ENCODE peak calls at places on chromosomes 13 and 19, in four cellular contexts. I is suprapubic skin, D is fibroblast of lung, J is body of pancreas. Z is an unnamed sample. For H3K4me1 and H3K9me3, the result is how much of the 10 kb centered on the place peaks cover.

GRCh38 chr19:4814625-4815425 is 16.7 kb downstream of the TICAM1 start:
- DNase-seq in I (no peak), D (peak), J (no peak), Z (no peak)

GRCh38 chr13:93522486-93522885 is 295.9 kb downstream of the GPC6 start:
- DNase-seq in I (no peak), D (no peak), J (no peak), Z (no peak)

GRCh38 chr19:21593934-21594844 is 88.8 kb downstream of the ZNF429 start:
- DNase-seq in I (no peak), D (no peak), J (peak), Z (no peak)

GRCh38 chr19:57708641-57709354 is at the start of gene ZNF154:
- DNase-seq in I (no peak), D (peak), J (peak), Z (no peak)

GRCh38 chr19:33613601-33614000 is 8.2 kb upstream of the CHST8 start:
- DNase-seq in I (no peak), D (no peak), J (no peak), Z (no peak)

GRCh38 chr19:13132471-13133166 is 14.6 kb downstream of the NACC1 start:
- DNase-seq in I (no peak), D (peak), J (no peak), Z (no peak)

GRCh38 chr19:50003254-50003788 is 21.9 kb downstream of the VRK3 start:
- DNase-seq in I (no peak), D (peak), J (no peak), Z (no peak)

GRCh38 chr13:113157929-113158747 is at the start of gene PROZ:
- DNase-seq in I (no peak), D (no peak), J (no peak), Z (no peak)

GRCh38 chr13:35472308-35473008 is 4.0 kb downstream of the MAB21L1 start:
- DNase-seq in I (no peak), D (no peak), J (no peak), Z (no peak)

GRCh38 chr19:1252221-1252817 is 3.9 kb downstream of the MIDN start:
- DNase-seq in I (peak), D (peak), J (peak), Z (peak)

GRCh38 chr19:1250374-1251232 is 2.2 kb downstream of the MIDN start:
- DNase-seq in I (no peak), D (peak), J (peak), Z (no peak)

GRCh38 chr19:1251503-1252220 is 3.3 kb downstream of the MIDN start:
- DNase-seq in I (no peak), D (no peak), J (peak), Z (no peak)

GRCh38 chr19:1249990-1250298 is 1.6 kb downstream of the MIDN start:
- DNase-seq in I (no peak), D (no peak), J (no peak), Z (no peak)

DNA sequence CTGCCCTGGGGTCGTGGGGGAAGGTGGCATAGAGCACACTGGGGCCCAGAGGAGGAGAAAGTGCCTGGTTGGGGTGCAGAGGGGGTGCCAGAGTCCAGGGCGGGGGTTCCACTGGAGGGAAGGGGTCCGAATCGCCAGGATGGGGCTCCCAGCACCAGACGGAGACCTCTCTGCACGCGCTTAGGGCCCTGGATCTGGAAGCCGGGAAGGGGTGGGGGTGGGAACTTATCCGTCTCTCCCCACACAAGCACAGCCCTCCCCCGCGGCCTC is 2.8 kb downstream of the MIDN start:
- DNase-seq in I (peak), D (peak), J (peak), Z (no peak)
- H3K4me1 ChIP-seq in I (half or more), D (under half), J (half or more), Z (under half)

GRCh38 chr13:40755082-40755755 is 15.8 kb downstream of the MRPS31 start:
- DNase-seq in I (no peak), D (no peak), J (no peak), Z (no peak)

DNA sequence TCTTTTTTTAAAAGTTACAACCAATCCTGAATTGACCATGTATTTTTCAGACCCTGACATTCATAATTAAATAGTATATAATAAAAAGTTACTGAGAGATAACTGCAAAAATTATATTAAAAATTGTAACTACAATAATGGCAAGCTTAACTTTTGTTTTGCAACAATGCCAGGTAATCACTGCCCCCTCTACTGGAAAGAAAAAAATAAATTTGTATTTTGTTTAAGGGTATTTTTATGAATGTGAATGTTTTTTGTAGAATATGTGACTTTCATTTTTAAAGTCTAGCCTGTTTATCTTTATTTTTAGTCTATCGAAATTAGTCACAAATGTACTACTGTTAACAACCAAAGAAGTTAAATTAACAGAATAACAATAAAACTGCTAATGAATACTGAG is 21.7 kb downstream of the MRPS31 start:
- DNase-seq in I (no peak), D (no peak), J (no peak), Z (no peak)
- TF ChIP-seq CTCF in I (no peak), D (no peak), J (peak), Z (no peak)

GRCh38 chr19:51915324-51915867 is 10.6 kb upstream of the ZNF649 start:
- DNase-seq in I (no peak), D (no peak), J (no peak), Z (no peak)
- H3K9me3 ChIP-seq in I (under half), D (under half), J (under half), Z (under half)

DNA sequence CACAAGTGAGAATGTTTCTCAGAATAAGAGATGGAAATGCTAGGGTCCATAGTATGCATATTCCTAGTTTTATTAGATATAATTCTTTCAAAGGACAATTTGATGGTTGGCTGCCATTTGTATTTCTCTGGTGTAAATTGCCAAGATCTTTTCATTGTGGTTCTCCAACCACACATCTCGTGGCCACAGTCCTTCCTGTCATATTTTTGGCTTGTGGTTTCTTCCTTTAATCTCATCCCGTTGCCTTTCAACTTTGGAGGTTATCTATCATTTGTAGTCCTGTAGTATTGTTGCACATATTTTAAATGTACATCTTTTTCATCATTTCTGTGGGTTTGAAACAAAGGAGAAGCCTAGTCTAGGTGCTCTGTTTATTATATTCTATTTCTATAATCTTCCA is 61.2 kb downstream of the WASF3 start:
- DNase-seq in I (no peak), D (no peak), J (no peak), Z (no peak)
- H3K4me1 ChIP-seq in I (under half), D (under half), J (under half), Z (under half)

DNA sequence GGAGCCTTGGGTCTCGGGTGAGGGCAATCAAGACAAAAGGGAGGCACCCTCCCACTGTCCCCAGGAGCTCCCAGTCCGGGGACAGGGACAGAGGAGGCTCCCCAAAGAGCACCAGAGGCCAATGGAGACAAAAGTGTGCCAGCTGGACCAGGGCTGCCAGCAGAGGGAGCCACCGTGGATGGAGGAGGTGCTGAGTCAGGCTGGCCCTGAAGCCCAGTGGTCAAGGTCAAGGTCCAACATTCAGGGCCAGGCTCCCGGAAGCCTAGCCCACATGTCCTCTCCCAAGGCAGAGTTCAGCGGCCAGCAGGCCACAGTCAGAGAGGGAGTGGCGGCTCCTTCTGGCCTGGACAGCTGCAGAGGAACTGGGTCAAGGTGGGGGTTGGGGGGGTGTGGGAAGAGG is 8.4 kb downstream of the COL5A3 start:
- DNase-seq in I (no peak), D (peak), J (peak), Z (no peak)
- TF ChIP-seq CTCF in I (peak), D (peak), J (no peak), Z (no peak)

GRCh38 chr13:74187564-74187963 is 53.4 kb upstream of the KLF12 start:
- DNase-seq in I (no peak), D (peak), J (no peak), Z (no peak)
- H3K9me3 ChIP-seq in I (under half), D (under half), J (under half), Z (under half)

GRCh38 chr19:45771331-45771933 is 2.4 kb upstream of the SIX5 start:
- DNase-seq in I (peak), D (no peak), J (peak), Z (no peak)

GRCh38 chr19:45770192-45771101 is 1.4 kb upstream of the SIX5 start:
- DNase-seq in I (peak), D (peak), J (peak), Z (peak)

GRCh38 chr19:45769054-45769782 is at the start of gene SIX5:
- DNase-seq in I (peak), D (peak), J (peak), Z (peak)

GRCh38 chr19:45768644-45769053 is 403 bp downstream of the SIX5 start:
- DNase-seq in I (peak), D (peak), J (peak), Z (no peak)

DNA sequence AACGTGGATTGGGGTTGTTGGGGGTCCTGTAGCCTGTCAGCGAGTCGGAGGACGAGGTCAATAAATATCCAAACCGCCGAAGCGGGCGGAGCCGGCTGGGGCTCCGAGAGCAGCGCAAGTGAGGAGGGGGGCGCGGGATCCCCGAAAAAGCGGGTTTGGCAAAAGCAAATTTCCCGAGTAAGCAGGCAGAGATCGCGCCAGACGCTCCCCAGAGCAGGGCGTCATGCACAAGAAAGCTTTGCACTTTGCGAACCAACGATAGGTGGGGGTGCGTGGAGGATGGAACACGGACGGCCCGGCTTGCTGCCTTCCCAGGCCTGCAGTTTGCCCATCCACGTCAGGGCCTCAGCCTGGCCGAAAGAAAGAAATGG is 754 bp upstream of the SIX5 start:
- DNase-seq in I (peak), D (no peak), J (peak), Z (no peak)
- H3K4me1 ChIP-seq in I (under half), D (under half), J (half or more), Z (under half)

GRCh38 chr13:19959141-19959830 is 759 bp downstream of the ZMYM2 start:
- DNase-seq in I (peak), D (peak), J (peak), Z (peak)
- TF ChIP-seq CTCF in I (peak), D (peak), J (no peak), Z (peak)

DNA sequence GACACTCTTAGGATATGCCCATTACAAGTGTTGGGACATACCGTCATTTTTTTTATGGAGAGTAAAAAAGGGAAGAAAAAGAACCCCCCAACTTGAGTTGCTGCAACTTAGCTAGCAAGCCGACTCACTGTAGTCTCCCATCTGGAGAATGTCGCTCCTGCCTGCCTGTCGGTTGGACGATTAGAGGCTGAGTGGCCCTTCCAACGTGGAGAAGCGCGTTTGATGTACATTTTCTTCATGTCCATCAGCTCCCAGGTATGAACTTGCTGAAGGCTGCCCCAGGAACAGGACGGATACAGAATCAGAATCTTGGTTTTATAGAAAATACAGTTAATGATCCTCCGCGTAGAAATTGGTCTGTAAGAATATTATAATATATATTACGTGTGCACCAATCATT is 189.0 kb upstream of the SOX1 start:
- DNase-seq in I (no peak), D (no peak), J (no peak), Z (no peak)
- H3K9me3 ChIP-seq in I (under half), D (under half), J (under half), Z (under half)

GRCh38 chr19:10289836-10290438 is at the start of gene ICAM5:
- DNase-seq in I (no peak), D (no peak), J (no peak), Z (no peak)
- H3K4me1 ChIP-seq in I (half or more), D (under half), J (half or more), Z (half or more)